ENCODE peak calls at places on chromosome 10, in seven cellular contexts. S is T-helper 1 cell; P is pulmonary artery endothelial cell; A is stimulated activated CD8-positive, alpha-beta memory T cell treated with anti-CD3 and anti-CD28 coated beads, Interleukin-12 subunit alpha, Interleukin-12 subunit beta, amount 100 ng/mL, for 4 hours; V is chondrocyte; Y is left ventricle myocardium inferior; R is HTR-8/SVneo. D is an unnamed sample.

GRCh38 chr10:72889391-72889831 is 4.1 kb upstream of the OIT3 start:
- DNase-seq in P (no peak), Y (no peak), S (no peak), V (no peak), R (no peak), A (no peak), D (no peak)

GRCh38 chr10:6046458-6047325 is 15.5 kb downstream of the IL2RA start:
- DNase-seq in V (no peak), Y (no peak), R (no peak), S (no peak), P (no peak), A (no peak), D (no peak)

GRCh38 chr10:49594594-49594993 is 15.5 kb upstream of the SLC18A3 start:
- DNase-seq in Y (no peak), R (peak), A (no peak), V (no peak), P (no peak), S (no peak), D (no peak)

GRCh38 chr10:95125582-95125981 is 56.3 kb upstream of the CYP2C8 start:
- DNase-seq in V (no peak), S (no peak), R (no peak), P (no peak), Y (no peak), A (no peak), D (no peak)

GRCh38 chr10:24452030-24452429 is 243.1 kb downstream of the KIAA1217 start:
- DNase-seq in A (no peak), Y (no peak), V (no peak), P (no peak), R (no peak), S (no peak), D (no peak)

GRCh38 chr10:77286851-77287250 is 350.8 kb downstream of the KCNMA1 start:
- DNase-seq in V (no peak), A (no peak), Y (no peak), P (no peak), S (no peak), R (no peak), D (no peak)

GRCh38 chr10:74072503-74072902 is 74.6 kb downstream of the VCL start:
- DNase-seq in A (no peak), P (no peak), R (no peak), V (no peak), S (no peak), Y (no peak), D (no peak)

GRCh38 chr10:92124020-92124419 is 166.9 kb downstream of the CPEB3 start:
- DNase-seq in R (no peak), Y (no peak), S (no peak), P (no peak), A (no peak), V (no peak), D (no peak)

GRCh38 chr10:80204801-80205477 is 398 bp downstream of the ANXA11 start:
- DNase-seq in Y (peak), V (no peak), S (peak), P (no peak), A (peak), R (no peak), D (peak)

GRCh38 chr10:90435296-90435695 is 422.5 kb downstream of the HTR7 start:
- DNase-seq in A (no peak), S (no peak), R (no peak), P (no peak), Y (no peak), V (no peak), D (no peak)

GRCh38 chr10:80498039-80498832 is 39.5 kb upstream of the SH2D4B start:
- DNase-seq in V (no peak), P (no peak), A (no peak), R (no peak), Y (no peak), S (no peak), D (no peak)

GRCh38 chr10:133124357-133125211 is 35.4 kb upstream of the KNDC1 start:
- DNase-seq in P (no peak), Y (peak), A (no peak), R (no peak), V (peak), S (no peak), D (no peak)

GRCh38 chr10:77943086-77943901 is 16.7 kb upstream of the DLG5 start:
- DNase-seq in Y (no peak), R (peak), V (no peak), S (no peak), A (no peak), P (peak), D (no peak)

GRCh38 chr10:5960070-5960972 is 17.0 kb downstream of the IL15RA start:
- DNase-seq in V (peak), A (no peak), S (no peak), P (no peak), R (peak), Y (no peak), D (no peak)

GRCh38 chr10:49334993-49335972 is 36.3 kb downstream of the C10orf71 start:
- DNase-seq in P (no peak), S (peak), V (no peak), Y (no peak), A (no peak), R (no peak), D (no peak)

GRCh38 chr10:4541292-4541691 is 284.7 kb upstream of the AKR1E2 start:
- DNase-seq in V (no peak), A (no peak), S (no peak), Y (no peak), R (peak), P (peak), D (no peak)

GRCh38 chr10:74238031-74238431 is 87.0 kb downstream of the ADK start:
- DNase-seq in V (no peak), S (no peak), Y (no peak), R (no peak), P (peak), A (no peak), D (no peak)

GRCh38 chr10:19488592-19489280 is 327.5 kb upstream of the PLXDC2 start:
- DNase-seq in V (peak), S (no peak), R (no peak), P (no peak), A (no peak), Y (peak), D (no peak)

GRCh38 chr10:33643042-33643441 is 308.6 kb upstream of the NRP1 start:
- DNase-seq in Y (no peak), S (no peak), V (no peak), P (no peak), R (no peak), A (no peak), D (no peak)

GRCh38 chr10:37095822-37096593 is 29.4 kb upstream of the ANKRD30A start:
- DNase-seq in R (no peak), P (no peak), A (no peak), S (no peak), Y (no peak), V (no peak), D (no peak)

GRCh38 chr10:132836832-132837540 is 51.0 kb upstream of the NKX6-2 start:
- DNase-seq in P (no peak), R (peak), V (no peak), A (no peak), Y (no peak), S (peak), D (peak)

GRCh38 chr10:69802424-69803161 is 887 bp downstream of the COL13A1 start:
- DNase-seq in S (no peak), A (no peak), P (no peak), V (no peak), Y (peak), R (peak), D (no peak)

D was measured in activated T-cell treated with anti-CD3 and anti-CD28 coated beads for 1 hour.